ENCODE peak calls at places on chromosomes 2 and 18, in eight cellular contexts. D is A549, P is OCI-LY7, X is kidney epithelial cell, C is left lung, S is H7, F is neuronal stem cell, A is Caco-2. I is an unnamed sample.

GRCh38 chr2:151878655-151879563 is 50.7 kb upstream of the ARL5A start:
- DNase-seq in D (peak; percentile 7), P (peak; percentile 7), X (peak; percentile 34), C (no peak), S (no peak), F (no peak), A (peak; percentile 21), I (no peak)

GRCh38 chr2:1395009-1395408 is 18.3 kb upstream of the TPO start:
- DNase-seq in D (no peak), P (no peak), X (no peak), C (no peak), S (no peak), F (no peak), A (no peak), I (no peak)

GRCh38 chr2:191245046-191245868 is at the start of gene MYO1B:
- DNase-seq in D (peak; percentile 89), P (no peak), X (no peak), C (peak; percentile 80), S (peak; percentile 94), F (peak; percentile 83), A (peak; percentile 96), I (peak; percentile 48)

GRCh38 chr2:100213595-100213994 is 71.2 kb upstream of the AFF3 start:
- DNase-seq in D (no peak), P (no peak), X (no peak), C (no peak), S (no peak), F (no peak), A (no peak), I (no peak)

GRCh38 chr18:9684901-9685738 is 23.0 kb upstream of the RAB31 start:
- DNase-seq in D (no peak), P (no peak), X (no peak), C (no peak), S (no peak), F (no peak), A (no peak), I (peak; percentile 11)

GRCh38 chr2:29703336-29703735 is 218.1 kb downstream of the ALK start:
- DNase-seq in D (no peak), P (no peak), X (no peak), C (no peak), S (no peak), F (no peak), A (no peak), I (no peak)

GRCh38 chr2:228039752-228040534 is 141.5 kb downstream of the SPHKAP start:
- DNase-seq in D (peak; percentile 51), P (peak; percentile 36), X (no peak), C (no peak), S (peak; percentile 13), F (peak; percentile 11), A (peak; percentile 11), I (peak; percentile 17)

GRCh38 chr2:40367652-40368051 is 84.2 kb downstream of the SLC8A1 start:
- DNase-seq in D (no peak), P (no peak), X (no peak), C (no peak), S (no peak), F (no peak), A (no peak), I (no peak)

GRCh38 chr18:32439802-32440201 is 30.9 kb downstream of the GAREM1 start:
- DNase-seq in D (peak; percentile 9), P (peak; percentile 0), X (no peak), C (no peak), S (peak; percentile 16), F (no peak), A (peak; percentile 5), I (no peak)

GRCh38 chr2:53939656-53940055 is 31.1 kb downstream of the PSME4 start:
- DNase-seq in D (no peak), P (no peak), X (peak; percentile 12), C (no peak), S (no peak), F (no peak), A (no peak), I (no peak)

GRCh38 chr2:127449439-127449838 is 31.2 kb downstream of the PROC start:
- DNase-seq in D (no peak), P (no peak), X (no peak), C (no peak), S (no peak), F (no peak), A (no peak), I (no peak)

GRCh38 chr2:151549191-151549590 is 139.5 kb downstream of the RIF1 start:
- DNase-seq in D (no peak), P (no peak), X (no peak), C (no peak), S (no peak), F (no peak), A (no peak), I (no peak)

GRCh38 chr2:226217191-226217590 is 582.4 kb downstream of the IRS1 start:
- DNase-seq in D (no peak), P (no peak), X (no peak), C (no peak), S (no peak), F (no peak), A (no peak), I (no peak)

GRCh38 chr2:231012471-231012870 is 16.6 kb downstream of the SPATA3 start:
- DNase-seq in D (no peak), P (no peak), X (no peak), C (no peak), S (no peak), F (no peak), A (no peak), I (no peak)

GRCh38 chr2:231010201-231010730 is 14.3 kb downstream of the SPATA3 start:
- DNase-seq in D (no peak), P (no peak), X (no peak), C (no peak), S (no peak), F (no peak), A (peak; percentile 65), I (no peak)

GRCh38 chr2:231008131-231008530 is 12.2 kb downstream of the SPATA3 start:
- DNase-seq in D (no peak), P (no peak), X (no peak), C (no peak), S (no peak), F (no peak), A (no peak), I (no peak)

GRCh38 chr2:231013820-231014219 is 17.9 kb downstream of the SPATA3 start:
- DNase-seq in D (no peak), P (no peak), X (no peak), C (no peak), S (no peak), F (no peak), A (peak; percentile 63), I (no peak)

DNA sequence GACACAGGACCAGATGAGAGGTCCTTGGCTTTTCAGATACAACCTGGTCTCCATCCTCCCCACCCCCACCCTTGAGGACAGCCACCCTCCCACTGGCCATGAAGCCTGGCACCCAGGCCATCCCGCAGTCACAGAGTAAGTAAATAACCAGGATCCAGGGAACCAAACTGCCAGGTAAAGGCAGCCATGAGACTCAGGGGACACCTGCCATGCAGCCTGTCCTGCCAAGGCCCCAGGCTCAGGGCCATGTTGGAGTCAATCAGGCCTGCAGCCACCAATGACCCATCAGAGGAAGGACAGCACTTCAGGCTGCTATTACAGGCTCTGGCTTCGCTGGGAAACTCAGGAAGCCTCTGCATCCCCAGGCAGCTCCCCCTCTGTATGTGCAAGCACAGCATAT is 15.6 kb downstream of the SPATA3 start:
- DNase-seq in D (no peak), P (no peak), X (no peak), C (no peak), S (no peak), F (no peak), A (no peak), I (no peak)
- H3K4me3 ChIP-seq in D (no peak overlapping the region), P (no peak overlapping the region), X (no peak overlapping the region), C (no peak overlapping the region), S (no peak overlapping the region), F (no peak overlapping the region), A (no peak overlapping the region), I (no peak overlapping the region)

GRCh38 chr2:74958277-74959105 is at the start of gene POLE4:
- DNase-seq in D (peak; percentile 96), P (peak; percentile 95), X (no peak), C (peak; percentile 95), S (peak; percentile 90), F (peak; percentile 76), A (peak; percentile 96), I (peak; percentile 69)

GRCh38 chr2:74957886-74958276 is 562 bp upstream of the POLE4 start:
- DNase-seq in D (no peak), P (no peak), X (no peak), C (no peak), S (no peak), F (no peak), A (no peak), I (no peak)

GRCh38 chr2:74953796-74954499 is 4.5 kb upstream of the POLE4 start:
- DNase-seq in D (no peak), P (no peak), X (no peak), C (no peak), S (no peak), F (no peak), A (no peak), I (no peak)

GRCh38 chr2:74954500-74954874 is 4.0 kb upstream of the POLE4 start:
- DNase-seq in D (no peak), P (no peak), X (no peak), C (no peak), S (no peak), F (no peak), A (no peak), I (no peak)

GRCh38 chr2:74959106-74959751 is 786 bp downstream of the POLE4 start:
- DNase-seq in D (no peak), P (no peak), X (no peak), C (no peak), S (no peak), F (no peak), A (no peak), I (no peak)
- H3K4me3 ChIP-seq in D (peak overlapping the region; percentile 56), P (peak overlapping the region; percentile 71), X (peak overlapping the region; percentile 64), C (peak overlapping the region; percentile 69), S (peak overlapping the region; percentile 64), F (peak overlapping the region; percentile 69), A (peak overlapping the region; percentile 90), I (peak overlapping the region; percentile 48)

GRCh38 chr2:196638765-196639164 is 750 bp upstream of the CCDC150 start:
- DNase-seq in D (no peak), P (no peak), X (no peak), C (no peak), S (no peak), F (no peak), A (no peak), I (no peak)
- H3K4me3 ChIP-seq in D (peak overlapping the region; percentile 64), P (peak overlapping the region; percentile 95), X (no peak overlapping the region), C (peak overlapping the region; percentile 51), S (no peak overlapping the region), F (no peak overlapping the region), A (peak overlapping the region; percentile 48), I (no peak overlapping the region)

GRCh38 chr2:45867800-45868199 is 216.3 kb downstream of the PRKCE start:
- DNase-seq in D (no peak), P (no peak), X (no peak), C (no peak), S (no peak), F (no peak), A (no peak), I (no peak)

GRCh38 chr2:45871025-45871424 is 219.6 kb downstream of the PRKCE start:
- DNase-seq in D (no peak), P (no peak), X (no peak), C (no peak), S (no peak), F (no peak), A (no peak), I (no peak)

GRCh38 chr2:45869165-45869501 is 217.7 kb downstream of the PRKCE start:
- DNase-seq in D (no peak), P (no peak), X (no peak), C (no peak), S (no peak), F (no peak), A (no peak), I (no peak)

GRCh38 chr2:45871541-45871940 is 220.1 kb downstream of the PRKCE start:
- DNase-seq in D (no peak), P (no peak), X (no peak), C (no peak), S (no peak), F (no peak), A (no peak), I (no peak)

GRCh38 chr2:45867349-45867748 is 215.9 kb downstream of the PRKCE start:
- DNase-seq in D (no peak), P (no peak), X (no peak), C (no peak), S (no peak), F (no peak), A (no peak), I (no peak)
- H3K4me3 ChIP-seq in D (no peak overlapping the region), P (no peak overlapping the region), X (no peak overlapping the region), C (no peak overlapping the region), S (no peak overlapping the region), F (no peak overlapping the region), A (no peak overlapping the region), I (no peak overlapping the region)

I was measured in Jurkat, Clone E6-1.